ENCODE peak calls at places on chromosomes 3 and 15, in six cellular contexts. B is T follicular helper cell; L is naive thymus-derived CD8-positive, alpha-beta T cell; P is HS-27A; F is nucleus accumbens; S is foreskin fibroblast. C is an unnamed sample.

GRCh38 chr3:13718437-13718836 is 161.4 kb downstream of the WNT7A start:
- DNase-seq in B (no peak), L (no peak), P (no peak), F (no peak), S (no peak), C (no peak)

GRCh38 chr15:25790003-25790660 is 73.0 kb downstream of the ATP10A start:
- DNase-seq in B (no peak), L (no peak), P (no peak), F (no peak), S (peak), C (no peak)

GRCh38 chr15:74748322-74748946 is at the start of gene CYP1A2:
- DNase-seq in B (no peak), L (no peak), P (no peak), F (no peak), S (no peak), C (no peak)

GRCh38 chr15:41774873-41775417 is 661 bp downstream of the MAPKBP1 start:
- DNase-seq in B (no peak), L (no peak), P (no peak), F (no peak), S (no peak), C (no peak)

GRCh38 chr15:82986442-82986780 is 401 bp downstream of the RAMAC start:
- DNase-seq in B (peak), L (no peak), P (no peak), F (no peak), S (no peak), C (no peak)

GRCh38 chr3:138862924-138863775 is 28.4 kb upstream of the PIK3CB start:
- DNase-seq in B (no peak), L (no peak), P (peak), F (peak), S (peak), C (no peak)

GRCh38 chr15:69015591-69015990 is 1.1 kb downstream of the NOX5 start:
- DNase-seq in B (no peak), L (no peak), P (no peak), F (no peak), S (no peak), C (no peak)

GRCh38 chr15:59168536-59168935 is 38.1 kb upstream of the LDHAL6B start:
- DNase-seq in B (no peak), L (no peak), P (no peak), F (no peak), S (peak), C (no peak)